ENCODE peak calls at places on chromosomes 7 and 10, in four cellular contexts. P is cardiac muscle cell; Z is heart left ventricle; G is CD8-positive, alpha-beta memory T cell. U is an unnamed sample.

GRCh38 chr7:107233981-107234380 is 65.2 kb downstream of the HBP1 start:
- DNase-seq in P (no peak), Z (no peak), G (no peak), U (no peak)

GRCh38 chr7:132500727-132501410 is 75.4 kb downstream of the PLXNA4 start:
- DNase-seq in P (peak; percentile 39), Z (no peak), G (no peak), U (no peak)

GRCh38 chr7:8022628-8023027 is 54.0 kb downstream of the GLCCI1 start:
- DNase-seq in P (no peak), Z (no peak), G (no peak), U (no peak)

GRCh38 chr7:149856-150636 is 42.3 kb upstream of the FAM20C start:
- DNase-seq in P (no peak), Z (peak; percentile 81), G (no peak), U (peak; percentile 40)

GRCh38 chr10:70913546-70914240 is 25.3 kb upstream of the PCBD1 start:
- DNase-seq in P (no peak), Z (peak; percentile 45), G (no peak), U (no peak)

GRCh38 chr10:69439350-69439739 is 11.9 kb upstream of the TSPAN15 start:
- DNase-seq in P (no peak), Z (no peak), G (no peak), U (no peak)

GRCh38 chr7:138001529-138002095 is at the start of gene CREB3L2:
- DNase-seq in P (peak; percentile 92), Z (no peak), G (peak; percentile 58), U (peak; percentile 46)

GRCh38 chr10:29409241-29410051 is 120.6 kb downstream of the LYZL1 start:
- DNase-seq in P (peak; percentile 44), Z (peak; percentile 89), G (peak; percentile 24), U (peak; percentile 12)

GRCh38 chr7:21067216-21067615 is 280.5 kb upstream of the SP8 start:
- DNase-seq in P (no peak), Z (no peak), G (no peak), U (no peak)

GRCh38 chr7:135673360-135673706 is 11.0 kb downstream of the STMP1 start:
- DNase-seq in P (no peak), Z (no peak), G (no peak), U (no peak)

GRCh38 chr7:124257638-124258308 is 224.9 kb upstream of the TMEM229A start:
- DNase-seq in P (no peak), Z (no peak), G (no peak), U (no peak)

GRCh38 chr7:142984297-142984696 is 22.1 kb upstream of the KEL start:
- DNase-seq in P (no peak), Z (no peak), G (no peak), U (no peak)

GRCh38 chr10:49115015-49115795 is at the start of gene VSTM4:
- DNase-seq in P (peak; percentile 71), Z (peak; percentile 74), G (no peak), U (no peak)

GRCh38 chr10:94307046-94307615 is 55.6 kb downstream of the NOC3L start:
- DNase-seq in P (no peak), Z (no peak), G (no peak), U (no peak)

GRCh38 chr10:130236711-130237110 is 100.5 kb downstream of the GLRX3 start:
- DNase-seq in P (no peak), Z (no peak), G (no peak), U (no peak)

GRCh38 chr10:69769395-69769989 is 32.2 kb upstream of the COL13A1 start:
- DNase-seq in P (no peak), Z (no peak), G (no peak), U (no peak)

GRCh38 chr7:121480058-121480457 is 84.0 kb upstream of the FAM3C start:
- DNase-seq in P (no peak), Z (no peak), G (no peak), U (no peak)

GRCh38 chr7:95478139-95479037 is 7.4 kb upstream of the ASB4 start:
- DNase-seq in P (peak; percentile 27), Z (no peak), G (no peak), U (no peak)

GRCh38 chr7:94277236-94277635 is 117.5 kb upstream of the COL1A2 start:
- DNase-seq in P (no peak), Z (no peak), G (no peak), U (no peak)

GRCh38 chr7:78118470-78118869 is 319.9 kb downstream of the PHTF2 start:
- DNase-seq in P (no peak), Z (no peak), G (no peak), U (no peak)

GRCh38 chr7:74307738-74308505 is 18.7 kb downstream of the CLIP2 start:
- DNase-seq in P (no peak), Z (no peak), G (no peak), U (no peak)

GRCh38 chr10:112953760-112954159 is 3.7 kb downstream of the TCF7L2 start:
- DNase-seq in P (no peak), Z (no peak), G (no peak), U (no peak)

GRCh38 chr7:92242972-92243371 is 2.7 kb downstream of the KRIT1 start:
- DNase-seq in P (no peak), Z (no peak), G (no peak), U (no peak)

GRCh38 chr7:3117488-3118228 is 74.0 kb upstream of the CARD11 start:
- DNase-seq in P (peak; percentile 3), Z (no peak), G (peak; percentile 18), U (no peak)

GRCh38 chr10:130606001-130606405 is 469.8 kb downstream of the GLRX3 start:
- DNase-seq in P (no peak), Z (no peak), G (no peak), U (no peak)

GRCh38 chr10:4781955-4782354 is 44.1 kb upstream of the AKR1E2 start:
- DNase-seq in P (no peak), Z (no peak), G (no peak), U (no peak)

GRCh38 chr10:110353244-110354119 is 48.8 kb upstream of the SMNDC1 start:
- DNase-seq in P (peak; percentile 19), Z (no peak), G (peak; percentile 36), U (no peak)

U was measured in NCI-H1105.